ENCODE peak calls at places on chromosomes 13 and 19, in five cellular contexts. R is thoracic aorta, K is breast epithelium, M is left ventricle myocardium inferior, F is heart left ventricle. D is an unnamed sample.
A peak's percentile ranks its signal among the peaks of the same experiment; 100 is the strongest.

GRCh38 chr13:75739244-75739868 is 103.2 kb downstream of the LMO7 start:
- DNase-seq in K (no peak), M (no peak), F (no peak), R (no peak), D (no peak)

GRCh38 chr19:10192922-10193321 is 1.8 kb downstream of the DNMT1 start:
- DNase-seq in K (no peak), R (no peak), F (no peak), M (no peak), D (no peak)

GRCh38 chr13:29918845-29919244 is 68.4 kb upstream of the UBL3 start:
- DNase-seq in M (no peak), F (no peak), K (peak; percentile 75), R (no peak), D (peak; percentile 75)

GRCh38 chr13:25872871-25873607 is 178.8 kb downstream of the SHISA2 start:
- DNase-seq in K (no peak), F (no peak), R (no peak), M (no peak), D (peak; percentile 26)

GRCh38 chr19:27748551-27749152 is 1464.3 kb downstream of the UQCRFS1 start:
- DNase-seq in R (no peak), M (no peak), F (no peak), K (no peak), D (no peak)

GRCh38 chr19:53088091-53088490 is 15.1 kb downstream of the ZNF160 start:
- DNase-seq in R (no peak), F (no peak), K (no peak), M (no peak), D (no peak)

GRCh38 chr19:19628499-19629134 is 597 bp upstream of the LPAR2 start:
- DNase-seq in M (no peak), F (no peak), R (no peak), K (peak; percentile 69), D (peak; percentile 76)

GRCh38 chr19:11480927-11481776 is at the start of gene ELAVL3:
- DNase-seq in M (no peak), K (no peak), F (no peak), R (no peak), D (no peak)

GRCh38 chr19:34502582-34503545 is 21.3 kb downstream of the WTIP start:
- DNase-seq in R (no peak), M (peak; percentile 9), K (no peak), F (no peak), D (no peak)

GRCh38 chr19:703651-704446 is 4.9 kb upstream of the PALM start:
- DNase-seq in K (peak; percentile 72), F (peak; percentile 85), R (peak; percentile 29), M (peak; percentile 77), D (peak; percentile 67)

GRCh38 chr19:33110201-33110910 is 21.6 kb upstream of the WDR88 start:
- DNase-seq in R (no peak), F (no peak), M (no peak), K (no peak), D (peak; percentile 85)

GRCh38 chr13:22061371-22061805 is 390.5 kb downstream of the FGF9 start:
- DNase-seq in F (no peak), M (no peak), K (no peak), R (no peak), D (no peak)

GRCh38 chr13:40528881-40529280 is 137.6 kb downstream of the FOXO1 start:
- DNase-seq in R (no peak), F (no peak), K (no peak), M (no peak), D (no peak)

GRCh38 chr13:69565334-69565733 is 542.3 kb upstream of the ATXN8OS start:
- DNase-seq in M (no peak), F (no peak), K (no peak), R (no peak), D (no peak)

GRCh38 chr13:91046715-91047327 is 300.7 kb upstream of the MIR17HG start:
- DNase-seq in K (no peak), F (no peak), M (no peak), R (no peak), D (no peak)

GRCh38 chr19:48746738-48747575 is at the start of gene IZUMO1:
- DNase-seq in K (no peak), F (peak; percentile 89), M (peak; percentile 84), R (peak; percentile 43), D (peak; percentile 95)

DNA sequence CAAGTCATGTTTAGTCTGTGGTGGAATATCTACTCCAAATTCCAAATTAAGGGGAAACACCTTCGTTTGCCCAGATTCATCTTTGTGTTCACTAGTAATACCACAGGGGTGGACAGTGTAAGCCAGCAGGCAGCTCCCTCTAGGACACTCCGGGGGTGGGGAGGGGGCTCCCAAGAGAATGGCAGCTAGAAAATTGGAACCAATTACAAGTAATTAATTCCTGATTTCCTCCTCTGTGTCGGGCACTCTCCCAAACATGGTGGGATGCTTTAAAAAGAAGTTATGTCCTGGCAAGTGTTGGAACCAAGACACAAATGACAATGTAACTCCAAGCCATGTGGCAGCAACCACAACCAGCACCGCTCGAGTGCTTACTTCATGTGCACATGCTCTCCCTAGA is 5.9 kb downstream of the COL4A1 start:
- DNase-seq in K (no peak), R (no peak), F (no peak), M (no peak), D (no peak)
- H3K4me3 ChIP-seq in K (peak overlapping the region; percentile 43), R (peak overlapping the region; percentile 46), F (no peak overlapping the region), M (peak overlapping the region; percentile 83), D (no peak overlapping the region)

DNA sequence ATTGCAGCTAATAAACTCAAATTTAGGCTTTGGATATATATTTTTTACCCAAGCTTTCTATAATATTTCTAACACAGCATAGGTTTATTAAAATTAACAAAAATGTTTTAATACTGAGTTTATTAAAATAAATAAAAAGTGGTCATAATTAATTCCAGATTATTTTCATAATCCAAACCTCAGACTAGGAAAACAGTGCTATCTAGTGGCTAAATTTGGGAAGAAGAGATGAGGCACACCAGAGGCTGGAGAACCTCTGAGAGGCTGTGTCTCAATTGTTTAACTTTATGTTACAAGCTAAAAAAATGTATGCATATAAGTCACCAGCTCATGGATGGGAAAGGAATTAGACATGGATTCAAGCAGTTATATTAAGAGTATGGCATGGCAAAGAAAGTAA is 392.5 kb downstream of the DIAPH3 start:
- DNase-seq in M (no peak), K (no peak), R (no peak), F (no peak), D (peak; percentile 47)
- TF ChIP-seq CTCF in M (peak; percentile 69), K (no peak), R (peak; percentile 22), F (peak; percentile 63), D (peak; percentile 79)

GRCh38 chr19:18420931-18421330 is 1.7 kb downstream of the SSBP4 start:
- DNase-seq in M (no peak), F (no peak), K (no peak), R (no peak), D (no peak)
- H3K4me3 ChIP-seq in M (peak overlapping the region; percentile 86), F (peak overlapping the region; percentile 90), K (peak overlapping the region; percentile 96), R (peak overlapping the region; percentile 79), D (peak overlapping the region; percentile 75)

GRCh38 chr13:56351041-56351440 is 789.7 kb upstream of the PRR20A start:
- DNase-seq in F (no peak), K (no peak), M (no peak), R (no peak), D (no peak)
- TF ChIP-seq CTCF in F (no peak), K (no peak), M (no peak), R (no peak), D (no peak)

GRCh38 chr19:39168258-39169142 is 28.3 kb upstream of the NCCRP1 start:
- DNase-seq in F (no peak), M (no peak), R (no peak), K (no peak), D (no peak)
- H3K4me3 ChIP-seq in F (no peak overlapping the region), M (no peak overlapping the region), R (no peak overlapping the region), K (no peak overlapping the region), D (no peak overlapping the region)

GRCh38 chr13:45269204-45269603 is 68.4 kb upstream of the KCTD4 start:
- DNase-seq in M (no peak), F (no peak), R (no peak), K (no peak), D (peak; percentile 35)
- TF ChIP-seq CTCF in M (no peak), F (no peak), R (no peak), K (no peak), D (no peak)

DNA sequence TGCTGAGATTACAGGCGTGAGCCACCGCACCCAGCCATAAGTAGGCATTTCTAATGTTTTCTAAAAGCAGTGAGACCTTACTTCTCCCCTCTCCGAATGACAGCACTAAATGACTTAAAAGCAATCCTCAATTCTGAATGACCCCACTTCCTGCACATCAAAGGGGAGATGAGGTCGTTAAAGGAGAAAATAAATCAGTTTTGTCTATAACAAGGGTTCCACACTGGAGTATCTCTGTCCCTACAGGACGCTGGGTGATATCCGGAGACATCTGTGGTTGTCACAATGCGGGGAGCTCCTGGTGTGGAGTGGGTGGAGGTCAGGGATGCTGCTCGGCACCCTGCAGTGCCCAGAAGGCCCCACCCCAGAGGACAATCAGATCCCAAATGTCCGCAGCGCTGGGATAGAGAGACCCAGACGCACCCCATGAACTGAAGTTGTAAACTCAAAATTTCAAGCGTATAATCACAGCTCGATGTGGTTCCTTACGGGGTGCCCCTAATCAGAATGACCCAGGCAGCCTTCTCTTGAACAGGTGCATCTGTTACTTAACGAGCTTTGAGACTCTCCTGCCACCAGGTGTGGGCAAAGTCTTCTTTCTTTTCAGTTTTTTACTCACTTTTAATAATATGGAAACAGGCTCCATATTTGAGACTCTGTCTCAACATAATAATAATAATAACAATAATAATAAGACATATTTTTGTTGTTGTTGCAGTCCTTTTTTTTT is 2.9 kb downstream of the GNG7 start:
- DNase-seq in F (no peak), M (no peak), K (no peak), R (no peak), D (no peak)
- H3K4me3 ChIP-seq in F (no peak overlapping the region), M (no peak overlapping the region), K (no peak overlapping the region), R (no peak overlapping the region), D (no peak overlapping the region)

GRCh38 chr19:41261474-41262190 is 2.5 kb upstream of the HNRNPUL1 start:
- DNase-seq in M (no peak), F (no peak), K (no peak), R (no peak), D (no peak)

GRCh38 chr19:41264581-41265375 is 606 bp downstream of the HNRNPUL1 start:
- DNase-seq in M (peak; percentile 54), F (peak; percentile 67), K (peak; percentile 56), R (no peak), D (peak; percentile 29)

GRCh38 chr19:41265376-41266153 is 1.4 kb downstream of the HNRNPUL1 start:
- DNase-seq in M (no peak), K (peak; percentile 55), R (no peak), F (no peak), D (peak; percentile 26)

GRCh38 chr19:41263042-41263849 is 926 bp upstream of the HNRNPUL1 start:
- DNase-seq in M (peak; percentile 57), F (peak; percentile 66), R (peak; percentile 42), K (peak; percentile 66), D (peak; percentile 75)

GRCh38 chr19:41263850-41264580 is at the start of gene HNRNPUL1:
- DNase-seq in M (peak; percentile 98), F (peak; percentile 99), K (peak; percentile 100), R (peak; percentile 98), D (peak; percentile 100)
- TF ChIP-seq CTCF in M (no peak), F (peak; percentile 10), K (no peak), R (peak; percentile 13), D (peak; percentile 4)

DNA sequence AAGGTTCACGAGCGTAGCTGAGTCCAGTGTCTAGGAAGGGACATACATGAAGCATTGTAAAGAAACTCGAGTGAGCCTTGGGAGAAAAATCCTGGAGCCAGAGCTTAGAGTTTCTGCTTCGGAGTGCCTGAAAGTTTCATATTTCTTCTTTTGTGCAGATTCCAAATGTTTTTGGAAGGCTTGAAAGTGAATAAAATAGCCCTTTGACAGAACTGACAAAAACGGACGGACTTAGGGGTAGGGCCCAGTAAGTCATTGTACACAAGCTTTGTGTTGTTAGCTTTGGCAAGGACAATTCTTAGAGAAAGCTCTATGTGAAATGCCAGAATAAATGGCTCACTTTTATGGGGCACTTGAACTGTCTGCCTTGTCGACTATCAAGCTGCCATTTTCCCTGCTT is 2.7 kb downstream of the RNF113B start:
- DNase-seq in F (no peak), M (no peak), R (no peak), K (no peak), D (no peak)
- H3K4me3 ChIP-seq in F (no peak overlapping the region), M (no peak overlapping the region), R (no peak overlapping the region), K (no peak overlapping the region), D (no peak overlapping the region)

D was measured in fibroblast of pulmonary artery.